ENCODE peak calls at places on chromosomes 5 and 9, in nine cellular contexts. One of them, this sample, is unnamed.
A peak's percentile ranks its signal among the peaks of the same experiment; 100 is the strongest.

GRCh38 chr9:1619915-1620705 is 395.0 kb upstream of the SMARCA2 start:
- DNase-seq in HCT116: no peak
- DNase-seq in upper lobe of left lung: no peak
- DNase-seq in H1: no peak
- DNase-seq in esophagus muscularis mucosa: no peak
- DNase-seq in breast epithelium: no peak
- DNase-seq in HepG2: peak; percentile 2
- DNase-seq in GM12891: no peak
- DNase-seq in stomach: no peak
- DNase-seq in this sample: no peak

GRCh38 chr5:105593011-105593760 is 2030.6 kb upstream of the NUDT12 start:
- DNase-seq in HCT116: no peak
- DNase-seq in upper lobe of left lung: no peak
- DNase-seq in H1: no peak
- DNase-seq in esophagus muscularis mucosa: no peak
- DNase-seq in breast epithelium: no peak
- DNase-seq in HepG2: no peak
- DNase-seq in GM12891: no peak
- DNase-seq in stomach: no peak
- DNase-seq in this sample: no peak

GRCh38 chr5:51977014-51977413 is 593.8 kb downstream of the ISL1 start:
- DNase-seq in HCT116: no peak
- DNase-seq in upper lobe of left lung: no peak
- DNase-seq in H1: no peak
- DNase-seq in esophagus muscularis mucosa: no peak
- DNase-seq in breast epithelium: no peak
- DNase-seq in HepG2: no peak
- DNase-seq in GM12891: no peak
- DNase-seq in stomach: no peak
- DNase-seq in this sample: no peak

GRCh38 chr5:170945275-170945674 is 83.5 kb downstream of the RANBP17 start:
- DNase-seq in HCT116: no peak
- DNase-seq in upper lobe of left lung: no peak
- DNase-seq in H1: no peak
- DNase-seq in esophagus muscularis mucosa: no peak
- DNase-seq in breast epithelium: no peak
- DNase-seq in HepG2: no peak
- DNase-seq in GM12891: no peak
- DNase-seq in stomach: no peak
- DNase-seq in this sample: no peak

GRCh38 chr5:138706655-138707480 is 46.4 kb upstream of the CTNNA1 start:
- DNase-seq in HCT116: no peak
- DNase-seq in upper lobe of left lung: peak; percentile 23
- DNase-seq in H1: no peak
- DNase-seq in esophagus muscularis mucosa: no peak
- DNase-seq in breast epithelium: no peak
- DNase-seq in HepG2: no peak
- DNase-seq in GM12891: no peak
- DNase-seq in stomach: no peak
- DNase-seq in this sample: no peak

GRCh38 chr5:143119301-143119769 is 284.2 kb downstream of the NR3C1 start:
- DNase-seq in HCT116: no peak
- DNase-seq in upper lobe of left lung: no peak
- DNase-seq in H1: no peak
- DNase-seq in esophagus muscularis mucosa: no peak
- DNase-seq in breast epithelium: no peak
- DNase-seq in HepG2: no peak
- DNase-seq in GM12891: no peak
- DNase-seq in stomach: no peak
- DNase-seq in this sample: no peak

GRCh38 chr5:54985301-54986268 is at the start of gene ESM1:
- DNase-seq in HCT116: no peak
- DNase-seq in upper lobe of left lung: no peak
- DNase-seq in H1: no peak
- DNase-seq in esophagus muscularis mucosa: peak; percentile 84
- DNase-seq in breast epithelium: no peak
- DNase-seq in HepG2: no peak
- DNase-seq in GM12891: no peak
- DNase-seq in stomach: no peak
- DNase-seq in this sample: no peak

GRCh38 chr9:126617740-126618133 is 4.0 kb downstream of the LMX1B start:
- DNase-seq in HCT116: no peak
- DNase-seq in upper lobe of left lung: no peak
- DNase-seq in H1: no peak
- DNase-seq in esophagus muscularis mucosa: no peak
- DNase-seq in breast epithelium: no peak
- DNase-seq in HepG2: no peak
- DNase-seq in GM12891: no peak
- DNase-seq in stomach: no peak
- DNase-seq in this sample: no peak

GRCh38 chr9:123064662-123065061 is 31.2 kb downstream of the GPR21 start:
- DNase-seq in HCT116: no peak
- DNase-seq in upper lobe of left lung: no peak
- DNase-seq in H1: no peak
- DNase-seq in esophagus muscularis mucosa: no peak
- DNase-seq in breast epithelium: no peak
- DNase-seq in HepG2: no peak
- DNase-seq in GM12891: no peak
- DNase-seq in stomach: no peak
- DNase-seq in this sample: no peak

GRCh38 chr9:99431103-99431502 is 209.0 kb downstream of the SEC61B start:
- DNase-seq in HCT116: no peak
- DNase-seq in upper lobe of left lung: no peak
- DNase-seq in H1: no peak
- DNase-seq in esophagus muscularis mucosa: no peak
- DNase-seq in breast epithelium: no peak
- DNase-seq in HepG2: no peak
- DNase-seq in GM12891: no peak
- DNase-seq in stomach: no peak
- DNase-seq in this sample: no peak

GRCh38 chr9:1117439-1117838 is 67.3 kb downstream of the DMRT2 start:
- DNase-seq in HCT116: no peak
- DNase-seq in upper lobe of left lung: no peak
- DNase-seq in H1: no peak
- DNase-seq in esophagus muscularis mucosa: no peak
- DNase-seq in breast epithelium: no peak
- DNase-seq in HepG2: no peak
- DNase-seq in GM12891: no peak
- DNase-seq in stomach: no peak
- DNase-seq in this sample: no peak

GRCh38 chr5:142114686-142115085 is 6.1 kb downstream of the NDFIP1 start:
- DNase-seq in HCT116: no peak
- DNase-seq in upper lobe of left lung: no peak
- DNase-seq in H1: no peak
- DNase-seq in esophagus muscularis mucosa: no peak
- DNase-seq in breast epithelium: no peak
- DNase-seq in HepG2: no peak
- DNase-seq in GM12891: no peak
- DNase-seq in stomach: no peak
- DNase-seq in this sample: no peak

GRCh38 chr5:93189707-93190120 is 391.3 kb downstream of the NR2F1-AS1 start:
- DNase-seq in HCT116: peak; percentile 78
- DNase-seq in upper lobe of left lung: no peak
- DNase-seq in H1: no peak
- DNase-seq in esophagus muscularis mucosa: no peak
- DNase-seq in breast epithelium: no peak
- DNase-seq in HepG2: peak; percentile 76
- DNase-seq in GM12891: no peak
- DNase-seq in stomach: no peak
- DNase-seq in this sample: no peak

GRCh38 chr5:161306354-161306990 is 240.1 kb downstream of the GABRB2 start:
- DNase-seq in HCT116: no peak
- DNase-seq in upper lobe of left lung: no peak
- DNase-seq in H1: no peak
- DNase-seq in esophagus muscularis mucosa: no peak
- DNase-seq in breast epithelium: no peak
- DNase-seq in HepG2: no peak
- DNase-seq in GM12891: no peak
- DNase-seq in stomach: no peak
- DNase-seq in this sample: no peak

DNA sequence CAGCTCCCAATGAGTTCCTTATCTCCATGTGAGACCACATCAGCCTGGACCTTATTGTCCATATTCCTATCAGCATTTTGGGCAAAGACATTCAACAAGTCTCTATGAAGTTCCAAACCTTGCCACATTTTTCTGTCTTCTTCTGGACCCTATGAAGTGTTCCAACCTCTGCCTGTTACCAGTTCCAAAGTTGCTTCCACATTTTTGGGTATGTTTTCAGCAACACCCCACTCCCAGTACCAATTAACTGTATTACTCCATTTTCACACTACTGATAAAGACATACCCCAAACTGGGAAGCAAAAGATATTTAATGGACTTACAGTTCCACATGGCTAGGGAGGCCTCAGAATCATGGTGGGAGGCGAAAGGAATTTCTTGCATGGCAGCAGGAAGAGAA is 548.5 kb downstream of the CHSY3 start:
- DNase-seq in HCT116: no peak
- DNase-seq in upper lobe of left lung: no peak
- DNase-seq in H1: no peak
- DNase-seq in esophagus muscularis mucosa: no peak
- DNase-seq in breast epithelium: no peak
- DNase-seq in HepG2: no peak
- DNase-seq in GM12891: no peak
- DNase-seq in stomach: no peak
- DNase-seq in this sample: no peak
- TF ChIP-seq POLR2AphosphoS5 in HCT116: no peak
- TF ChIP-seq POLR2AphosphoS5 in upper lobe of left lung: no peak
- TF ChIP-seq POLR2AphosphoS5 in H1: no peak
- TF ChIP-seq POLR2AphosphoS5 in esophagus muscularis mucosa: no peak
- TF ChIP-seq POLR2AphosphoS5 in breast epithelium: no peak
- TF ChIP-seq POLR2AphosphoS5 in HepG2: no peak
- TF ChIP-seq POLR2AphosphoS5 in GM12891: no peak
- TF ChIP-seq POLR2AphosphoS5 in stomach: no peak
- TF ChIP-seq POLR2AphosphoS5 in this sample: no peak

DNA sequence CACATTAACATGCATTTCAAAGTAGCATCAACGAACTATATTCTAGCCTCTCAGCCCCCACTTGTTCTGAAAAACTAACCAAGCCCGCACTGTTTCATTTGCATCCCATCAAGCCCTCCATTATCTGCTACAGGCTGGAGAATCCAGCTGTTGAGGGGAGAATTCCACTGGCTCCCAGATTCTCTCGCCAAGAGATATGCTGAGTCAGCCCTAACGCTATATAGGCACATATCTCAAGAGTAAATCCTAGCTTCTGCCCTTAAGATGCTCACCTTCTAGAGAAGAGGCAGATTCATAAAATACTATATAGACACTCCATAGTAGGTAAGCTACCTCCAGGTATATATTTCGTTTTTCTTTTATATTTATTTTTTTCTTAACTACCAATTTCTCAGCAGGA is 266.4 kb upstream of the TARS1 start:
- DNase-seq in HCT116: no peak
- DNase-seq in upper lobe of left lung: no peak
- DNase-seq in H1: no peak
- DNase-seq in esophagus muscularis mucosa: no peak
- DNase-seq in breast epithelium: no peak
- DNase-seq in HepG2: no peak
- DNase-seq in GM12891: no peak
- DNase-seq in stomach: no peak
- DNase-seq in this sample: no peak
- TF ChIP-seq POLR2AphosphoS5 in HCT116: no peak
- TF ChIP-seq POLR2AphosphoS5 in upper lobe of left lung: no peak
- TF ChIP-seq POLR2AphosphoS5 in H1: no peak
- TF ChIP-seq POLR2AphosphoS5 in esophagus muscularis mucosa: no peak
- TF ChIP-seq POLR2AphosphoS5 in breast epithelium: no peak
- TF ChIP-seq POLR2AphosphoS5 in HepG2: no peak
- TF ChIP-seq POLR2AphosphoS5 in GM12891: no peak
- TF ChIP-seq POLR2AphosphoS5 in stomach: no peak
- TF ChIP-seq POLR2AphosphoS5 in this sample: no peak

GRCh38 chr9:27529316-27530278 is at the start of gene MOB3B:
- DNase-seq in HCT116: peak; percentile 8
- DNase-seq in upper lobe of left lung: peak; percentile 83
- DNase-seq in H1: peak; percentile 97
- DNase-seq in esophagus muscularis mucosa: peak; percentile 94
- DNase-seq in breast epithelium: peak; percentile 69
- DNase-seq in HepG2: peak; percentile 31
- DNase-seq in GM12891: peak; percentile 74
- DNase-seq in stomach: peak; percentile 87
- DNase-seq in this sample: peak; percentile 74

GRCh38 chr9:27530915-27531762 is 1.5 kb upstream of the MOB3B start:
- DNase-seq in HCT116: no peak
- DNase-seq in upper lobe of left lung: no peak
- DNase-seq in H1: no peak
- DNase-seq in esophagus muscularis mucosa: no peak
- DNase-seq in breast epithelium: no peak
- DNase-seq in HepG2: no peak
- DNase-seq in GM12891: no peak
- DNase-seq in stomach: no peak
- DNase-seq in this sample: no peak

GRCh38 chr9:27528886-27529315 is 713 bp downstream of the MOB3B start:
- DNase-seq in HCT116: no peak
- DNase-seq in upper lobe of left lung: peak; percentile 65
- DNase-seq in H1: peak; percentile 74
- DNase-seq in esophagus muscularis mucosa: peak; percentile 93
- DNase-seq in breast epithelium: peak; percentile 70
- DNase-seq in HepG2: no peak
- DNase-seq in GM12891: peak; percentile 46
- DNase-seq in stomach: peak; percentile 52
- DNase-seq in this sample: peak; percentile 17

GRCh38 chr9:27527702-27528277 is 1.8 kb downstream of the MOB3B start:
- DNase-seq in HCT116: no peak
- DNase-seq in upper lobe of left lung: peak; percentile 24
- DNase-seq in H1: no peak
- DNase-seq in esophagus muscularis mucosa: no peak
- DNase-seq in breast epithelium: no peak
- DNase-seq in HepG2: no peak
- DNase-seq in GM12891: no peak
- DNase-seq in stomach: no peak
- DNase-seq in this sample: peak; percentile 10

DNA sequence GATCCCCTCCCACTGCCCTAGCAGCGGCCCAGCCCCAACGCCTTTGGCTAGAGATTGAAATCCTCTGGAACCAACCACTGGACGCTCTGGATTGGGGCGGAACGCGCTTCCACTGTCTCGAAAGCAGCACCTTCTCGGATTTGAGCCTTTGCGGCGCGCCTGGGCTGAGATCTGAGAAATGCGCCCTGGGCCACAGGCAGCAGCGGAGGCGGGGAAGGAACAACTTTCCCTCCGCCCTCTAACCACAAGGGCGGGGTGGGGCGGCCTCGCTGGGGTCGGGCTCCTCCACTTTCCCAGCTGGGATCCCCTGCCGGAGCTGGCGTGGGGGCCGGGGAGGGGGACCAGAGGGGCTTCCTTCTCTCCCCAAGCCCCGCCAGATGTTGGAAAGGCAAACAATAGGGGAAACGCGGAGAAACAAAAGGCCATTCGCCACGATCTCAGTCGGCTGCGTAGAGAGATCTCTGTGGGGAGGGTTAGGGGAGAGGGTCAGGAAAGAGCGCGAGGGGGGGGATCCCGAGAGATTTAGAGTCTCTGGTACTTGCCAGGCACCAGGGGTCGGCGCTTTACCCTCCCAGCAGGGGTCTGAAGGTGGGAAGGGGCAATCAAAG is 1.2 kb downstream of the MOB3B start:
- DNase-seq in HCT116: no peak
- DNase-seq in upper lobe of left lung: peak; percentile 81
- DNase-seq in H1: peak; percentile 82
- DNase-seq in esophagus muscularis mucosa: peak; percentile 96
- DNase-seq in breast epithelium: peak; percentile 90
- DNase-seq in HepG2: no peak
- DNase-seq in GM12891: peak; percentile 53
- DNase-seq in stomach: peak; percentile 84
- DNase-seq in this sample: peak; percentile 75
- TF ChIP-seq POLR2AphosphoS5 in HCT116: no peak
- TF ChIP-seq POLR2AphosphoS5 in upper lobe of left lung: peak; percentile 72
- TF ChIP-seq POLR2AphosphoS5 in H1: no peak
- TF ChIP-seq POLR2AphosphoS5 in esophagus muscularis mucosa: peak; percentile 92
- TF ChIP-seq POLR2AphosphoS5 in breast epithelium: peak; percentile 79
- TF ChIP-seq POLR2AphosphoS5 in HepG2: no peak
- TF ChIP-seq POLR2AphosphoS5 in GM12891: no peak
- TF ChIP-seq POLR2AphosphoS5 in stomach: peak; percentile 83
- TF ChIP-seq POLR2AphosphoS5 in this sample: peak; percentile 75

GRCh38 chr5:59020611-59021285 is 437.9 kb downstream of the RAB3C start:
- DNase-seq in HCT116: no peak
- DNase-seq in upper lobe of left lung: no peak
- DNase-seq in H1: no peak
- DNase-seq in esophagus muscularis mucosa: no peak
- DNase-seq in breast epithelium: no peak
- DNase-seq in HepG2: no peak
- DNase-seq in GM12891: no peak
- DNase-seq in stomach: no peak
- DNase-seq in this sample: no peak
- TF ChIP-seq POLR2AphosphoS5 in HCT116: no peak
- TF ChIP-seq POLR2AphosphoS5 in upper lobe of left lung: no peak
- TF ChIP-seq POLR2AphosphoS5 in H1: no peak
- TF ChIP-seq POLR2AphosphoS5 in esophagus muscularis mucosa: no peak
- TF ChIP-seq POLR2AphosphoS5 in breast epithelium: no peak
- TF ChIP-seq POLR2AphosphoS5 in HepG2: no peak
- TF ChIP-seq POLR2AphosphoS5 in GM12891: no peak
- TF ChIP-seq POLR2AphosphoS5 in stomach: no peak
- TF ChIP-seq POLR2AphosphoS5 in this sample: no peak